ENCODE peak calls at places on chromosomes 7 and 10, in ten cellular contexts. One of them, this sample, is unnamed.
A peak's percentile ranks its signal among the peaks of the same experiment; 100 is the strongest.

GRCh38 chr7:2163565-2163964 is 69.2 kb downstream of the MAD1L1 start:
- DNase-seq in astrocyte of the cerebellum: no peak
- DNase-seq in fibroblast of lung: no peak
- DNase-seq in type B pancreatic cell: no peak
- DNase-seq in retinal pigment epithelial cell: no peak
- DNase-seq in AG09309: no peak
- DNase-seq in uterus: no peak
- DNase-seq in Calu3: no peak
- DNase-seq in ascending aorta: no peak
- DNase-seq in HFFc6: no peak
- DNase-seq in this sample: no peak

GRCh38 chr7:105885386-105886111 is 9.2 kb upstream of the ATXN7L1 start:
- DNase-seq in astrocyte of the cerebellum: no peak
- DNase-seq in fibroblast of lung: peak; percentile 19
- DNase-seq in type B pancreatic cell: no peak
- DNase-seq in retinal pigment epithelial cell: no peak
- DNase-seq in AG09309: no peak
- DNase-seq in uterus: no peak
- DNase-seq in Calu3: no peak
- DNase-seq in ascending aorta: no peak
- DNase-seq in HFFc6: no peak
- DNase-seq in this sample: peak; percentile 62

GRCh38 chr7:81606078-81606863 is 163.6 kb downstream of the HGF start:
- DNase-seq in astrocyte of the cerebellum: no peak
- DNase-seq in fibroblast of lung: no peak
- DNase-seq in type B pancreatic cell: no peak
- DNase-seq in retinal pigment epithelial cell: no peak
- DNase-seq in AG09309: no peak
- DNase-seq in uterus: no peak
- DNase-seq in Calu3: no peak
- DNase-seq in ascending aorta: no peak
- DNase-seq in HFFc6: no peak
- DNase-seq in this sample: no peak

GRCh38 chr7:70646551-70647248 is 485.2 kb upstream of the GALNT17 start:
- DNase-seq in astrocyte of the cerebellum: no peak
- DNase-seq in fibroblast of lung: no peak
- DNase-seq in type B pancreatic cell: no peak
- DNase-seq in retinal pigment epithelial cell: no peak
- DNase-seq in AG09309: no peak
- DNase-seq in uterus: no peak
- DNase-seq in Calu3: no peak
- DNase-seq in ascending aorta: no peak
- DNase-seq in HFFc6: no peak
- DNase-seq in this sample: no peak

GRCh38 chr7:14748461-14748860 is 154.1 kb downstream of the DGKB start:
- DNase-seq in astrocyte of the cerebellum: peak; percentile 49
- DNase-seq in fibroblast of lung: peak; percentile 91
- DNase-seq in type B pancreatic cell: no peak
- DNase-seq in retinal pigment epithelial cell: no peak
- DNase-seq in AG09309: peak; percentile 57
- DNase-seq in uterus: peak; percentile 30
- DNase-seq in Calu3: peak; percentile 41
- DNase-seq in ascending aorta: no peak
- DNase-seq in HFFc6: peak; percentile 77
- DNase-seq in this sample: no peak

GRCh38 chr10:80173441-80173840 is 31.9 kb downstream of the ANXA11 start:
- DNase-seq in astrocyte of the cerebellum: no peak
- DNase-seq in fibroblast of lung: no peak
- DNase-seq in type B pancreatic cell: no peak
- DNase-seq in retinal pigment epithelial cell: no peak
- DNase-seq in AG09309: no peak
- DNase-seq in uterus: no peak
- DNase-seq in Calu3: no peak
- DNase-seq in ascending aorta: no peak
- DNase-seq in HFFc6: no peak
- DNase-seq in this sample: no peak

GRCh38 chr10:35058134-35058533 is 32.0 kb downstream of the CUL2 start:
- DNase-seq in astrocyte of the cerebellum: peak; percentile 93
- DNase-seq in fibroblast of lung: peak; percentile 96
- DNase-seq in type B pancreatic cell: no peak
- DNase-seq in retinal pigment epithelial cell: peak; percentile 46
- DNase-seq in AG09309: peak; percentile 78
- DNase-seq in uterus: no peak
- DNase-seq in Calu3: peak; percentile 46
- DNase-seq in ascending aorta: no peak
- DNase-seq in HFFc6: peak; percentile 83
- DNase-seq in this sample: no peak

GRCh38 chr7:143382791-143383641 is 1.9 kb downstream of the ZYX start:
- DNase-seq in astrocyte of the cerebellum: no peak
- DNase-seq in fibroblast of lung: no peak
- DNase-seq in type B pancreatic cell: no peak
- DNase-seq in retinal pigment epithelial cell: no peak
- DNase-seq in AG09309: no peak
- DNase-seq in uterus: peak; percentile 33
- DNase-seq in Calu3: no peak
- DNase-seq in ascending aorta: no peak
- DNase-seq in HFFc6: no peak
- DNase-seq in this sample: no peak

GRCh38 chr7:78970440-78970916 is 483.0 kb downstream of the MAGI2 start:
- DNase-seq in astrocyte of the cerebellum: no peak
- DNase-seq in fibroblast of lung: no peak
- DNase-seq in type B pancreatic cell: no peak
- DNase-seq in retinal pigment epithelial cell: no peak
- DNase-seq in AG09309: peak; percentile 13
- DNase-seq in uterus: no peak
- DNase-seq in Calu3: no peak
- DNase-seq in ascending aorta: no peak
- DNase-seq in HFFc6: peak; percentile 60
- DNase-seq in this sample: no peak

GRCh38 chr7:26117970-26118369 is 34.0 kb upstream of the NFE2L3 start:
- DNase-seq in astrocyte of the cerebellum: no peak
- DNase-seq in fibroblast of lung: no peak
- DNase-seq in type B pancreatic cell: no peak
- DNase-seq in retinal pigment epithelial cell: no peak
- DNase-seq in AG09309: no peak
- DNase-seq in uterus: no peak
- DNase-seq in Calu3: no peak
- DNase-seq in ascending aorta: no peak
- DNase-seq in HFFc6: no peak
- DNase-seq in this sample: no peak

GRCh38 chr7:92753614-92754013 is 82.8 kb downstream of the CDK6 start:
- DNase-seq in astrocyte of the cerebellum: no peak
- DNase-seq in fibroblast of lung: peak; percentile 67
- DNase-seq in type B pancreatic cell: no peak
- DNase-seq in retinal pigment epithelial cell: no peak
- DNase-seq in AG09309: no peak
- DNase-seq in uterus: no peak
- DNase-seq in Calu3: no peak
- DNase-seq in ascending aorta: no peak
- DNase-seq in HFFc6: no peak
- DNase-seq in this sample: no peak

GRCh38 chr10:17244712-17245365 is 16.8 kb downstream of the VIM start:
- DNase-seq in astrocyte of the cerebellum: no peak
- DNase-seq in fibroblast of lung: peak; percentile 28
- DNase-seq in type B pancreatic cell: no peak
- DNase-seq in retinal pigment epithelial cell: no peak
- DNase-seq in AG09309: no peak
- DNase-seq in uterus: no peak
- DNase-seq in Calu3: no peak
- DNase-seq in ascending aorta: no peak
- DNase-seq in HFFc6: peak; percentile 54
- DNase-seq in this sample: no peak

GRCh38 chr10:17247210-17247609 is 19.2 kb downstream of the VIM start:
- DNase-seq in astrocyte of the cerebellum: no peak
- DNase-seq in fibroblast of lung: no peak
- DNase-seq in type B pancreatic cell: no peak
- DNase-seq in retinal pigment epithelial cell: no peak
- DNase-seq in AG09309: no peak
- DNase-seq in uterus: no peak
- DNase-seq in Calu3: no peak
- DNase-seq in ascending aorta: no peak
- DNase-seq in HFFc6: no peak
- DNase-seq in this sample: no peak

GRCh38 chr10:17250736-17251135 is 22.7 kb downstream of the VIM start:
- DNase-seq in astrocyte of the cerebellum: no peak
- DNase-seq in fibroblast of lung: no peak
- DNase-seq in type B pancreatic cell: no peak
- DNase-seq in retinal pigment epithelial cell: no peak
- DNase-seq in AG09309: no peak
- DNase-seq in uterus: no peak
- DNase-seq in Calu3: no peak
- DNase-seq in ascending aorta: no peak
- DNase-seq in HFFc6: no peak
- DNase-seq in this sample: no peak

GRCh38 chr10:17248964-17249363 is 20.9 kb downstream of the VIM start:
- DNase-seq in astrocyte of the cerebellum: no peak
- DNase-seq in fibroblast of lung: no peak
- DNase-seq in type B pancreatic cell: no peak
- DNase-seq in retinal pigment epithelial cell: no peak
- DNase-seq in AG09309: no peak
- DNase-seq in uterus: no peak
- DNase-seq in Calu3: no peak
- DNase-seq in ascending aorta: no peak
- DNase-seq in HFFc6: no peak
- DNase-seq in this sample: no peak

DNA sequence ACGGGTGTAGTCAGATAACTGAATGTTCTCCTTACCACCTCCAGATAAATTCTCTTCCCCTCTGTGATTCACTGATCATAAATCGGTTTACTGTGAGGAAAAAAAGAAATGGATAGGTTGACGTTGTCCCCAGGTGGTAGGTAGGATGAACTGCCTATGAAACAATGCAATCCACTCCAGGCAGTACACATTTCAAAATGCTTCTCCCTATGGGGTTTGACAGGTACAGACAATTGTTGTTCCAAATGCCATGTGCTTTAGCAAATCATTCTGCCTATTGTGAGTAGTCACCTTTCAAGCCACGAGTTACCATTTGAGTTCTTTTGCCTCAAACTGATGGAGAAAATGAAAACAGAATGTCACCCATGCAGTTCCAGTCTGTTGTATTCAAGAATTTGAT is 21.8 kb downstream of the VIM start:
- DNase-seq in astrocyte of the cerebellum: no peak
- DNase-seq in fibroblast of lung: peak; percentile 34
- DNase-seq in type B pancreatic cell: no peak
- DNase-seq in retinal pigment epithelial cell: no peak
- DNase-seq in AG09309: no peak
- DNase-seq in uterus: no peak
- DNase-seq in Calu3: no peak
- DNase-seq in ascending aorta: no peak
- DNase-seq in HFFc6: no peak
- DNase-seq in this sample: no peak
- TF ChIP-seq CTCF in astrocyte of the cerebellum: peak; percentile 62
- TF ChIP-seq CTCF in fibroblast of lung: no peak
- TF ChIP-seq CTCF in type B pancreatic cell: peak; percentile 47
- TF ChIP-seq CTCF in retinal pigment epithelial cell: peak; percentile 66
- TF ChIP-seq CTCF in AG09309: peak; percentile 60
- TF ChIP-seq CTCF in uterus: peak; percentile 18
- TF ChIP-seq CTCF in Calu3: no peak
- TF ChIP-seq CTCF in ascending aorta: no peak
- TF ChIP-seq CTCF in HFFc6: peak; percentile 68
- TF ChIP-seq CTCF in this sample: peak; percentile 42

GRCh38 chr7:13282377-13282980 is 595.0 kb downstream of the ARL4A start:
- DNase-seq in astrocyte of the cerebellum: peak; percentile 31
- DNase-seq in fibroblast of lung: peak; percentile 36
- DNase-seq in type B pancreatic cell: no peak
- DNase-seq in retinal pigment epithelial cell: no peak
- DNase-seq in AG09309: no peak
- DNase-seq in uterus: no peak
- DNase-seq in Calu3: no peak
- DNase-seq in ascending aorta: no peak
- DNase-seq in HFFc6: peak; percentile 47
- DNase-seq in this sample: no peak
- TF ChIP-seq CTCF in astrocyte of the cerebellum: peak; percentile 61
- TF ChIP-seq CTCF in fibroblast of lung: peak; percentile 42
- TF ChIP-seq CTCF in type B pancreatic cell: peak; percentile 76
- TF ChIP-seq CTCF in retinal pigment epithelial cell: peak; percentile 66
- TF ChIP-seq CTCF in AG09309: peak; percentile 61
- TF ChIP-seq CTCF in uterus: no peak
- TF ChIP-seq CTCF in Calu3: peak; percentile 48
- TF ChIP-seq CTCF in ascending aorta: no peak
- TF ChIP-seq CTCF in HFFc6: peak; percentile 77
- TF ChIP-seq CTCF in this sample: peak; percentile 56

GRCh38 chr7:24722386-24723177 is 34.7 kb downstream of the GSDME start:
- DNase-seq in astrocyte of the cerebellum: no peak
- DNase-seq in fibroblast of lung: peak; percentile 44
- DNase-seq in type B pancreatic cell: no peak
- DNase-seq in retinal pigment epithelial cell: no peak
- DNase-seq in AG09309: no peak
- DNase-seq in uterus: no peak
- DNase-seq in Calu3: peak; percentile 22
- DNase-seq in ascending aorta: no peak
- DNase-seq in HFFc6: peak; percentile 46
- DNase-seq in this sample: peak; percentile 54
- TF ChIP-seq CTCF in astrocyte of the cerebellum: peak; percentile 54
- TF ChIP-seq CTCF in fibroblast of lung: peak; percentile 16
- TF ChIP-seq CTCF in type B pancreatic cell: peak; percentile 56
- TF ChIP-seq CTCF in retinal pigment epithelial cell: peak; percentile 40
- TF ChIP-seq CTCF in AG09309: peak; percentile 50
- TF ChIP-seq CTCF in uterus: no peak
- TF ChIP-seq CTCF in Calu3: no peak
- TF ChIP-seq CTCF in ascending aorta: no peak
- TF ChIP-seq CTCF in HFFc6: peak; percentile 62
- TF ChIP-seq CTCF in this sample: peak; percentile 71

GRCh38 chr10:70380350-70381135 is 1.9 kb downstream of the LRRC20 start:
- DNase-seq in astrocyte of the cerebellum: no peak
- DNase-seq in fibroblast of lung: no peak
- DNase-seq in type B pancreatic cell: no peak
- DNase-seq in retinal pigment epithelial cell: no peak
- DNase-seq in AG09309: no peak
- DNase-seq in uterus: no peak
- DNase-seq in Calu3: no peak
- DNase-seq in ascending aorta: no peak
- DNase-seq in HFFc6: no peak
- DNase-seq in this sample: no peak

GRCh38 chr10:70378122-70378521 is 4.3 kb downstream of the LRRC20 start:
- DNase-seq in astrocyte of the cerebellum: peak; percentile 57
- DNase-seq in fibroblast of lung: peak; percentile 97
- DNase-seq in type B pancreatic cell: no peak
- DNase-seq in retinal pigment epithelial cell: peak; percentile 92
- DNase-seq in AG09309: peak; percentile 84
- DNase-seq in uterus: peak; percentile 39
- DNase-seq in Calu3: peak; percentile 54
- DNase-seq in ascending aorta: no peak
- DNase-seq in HFFc6: peak; percentile 94
- DNase-seq in this sample: no peak

GRCh38 chr10:70381491-70382421 is 669 bp downstream of the LRRC20 start:
- DNase-seq in astrocyte of the cerebellum: no peak
- DNase-seq in fibroblast of lung: peak; percentile 28
- DNase-seq in type B pancreatic cell: no peak
- DNase-seq in retinal pigment epithelial cell: no peak
- DNase-seq in AG09309: no peak
- DNase-seq in uterus: peak; percentile 33
- DNase-seq in Calu3: peak; percentile 66
- DNase-seq in ascending aorta: no peak
- DNase-seq in HFFc6: no peak
- DNase-seq in this sample: peak; percentile 83

GRCh38 chr10:70376436-70377378 is 5.7 kb downstream of the LRRC20 start:
- DNase-seq in astrocyte of the cerebellum: no peak
- DNase-seq in fibroblast of lung: peak; percentile 47
- DNase-seq in type B pancreatic cell: no peak
- DNase-seq in retinal pigment epithelial cell: no peak
- DNase-seq in AG09309: no peak
- DNase-seq in uterus: no peak
- DNase-seq in Calu3: no peak
- DNase-seq in ascending aorta: no peak
- DNase-seq in HFFc6: peak; percentile 11
- DNase-seq in this sample: no peak

GRCh38 chr10:70379581-70380176 is 2.7 kb downstream of the LRRC20 start:
- DNase-seq in astrocyte of the cerebellum: no peak
- DNase-seq in fibroblast of lung: no peak
- DNase-seq in type B pancreatic cell: no peak
- DNase-seq in retinal pigment epithelial cell: no peak
- DNase-seq in AG09309: no peak
- DNase-seq in uterus: no peak
- DNase-seq in Calu3: no peak
- DNase-seq in ascending aorta: no peak
- DNase-seq in HFFc6: no peak
- DNase-seq in this sample: no peak
- TF ChIP-seq CTCF in astrocyte of the cerebellum: peak; percentile 53
- TF ChIP-seq CTCF in fibroblast of lung: peak; percentile 62
- TF ChIP-seq CTCF in type B pancreatic cell: peak; percentile 76
- TF ChIP-seq CTCF in retinal pigment epithelial cell: peak; percentile 73
- TF ChIP-seq CTCF in AG09309: peak; percentile 45
- TF ChIP-seq CTCF in uterus: no peak
- TF ChIP-seq CTCF in Calu3: peak; percentile 66
- TF ChIP-seq CTCF in ascending aorta: no peak
- TF ChIP-seq CTCF in HFFc6: peak; percentile 80
- TF ChIP-seq CTCF in this sample: peak; percentile 82

This sample was measured in BE2C.